ENCODE peak calls at places on chromosomes 7 and 10, in four cellular contexts. G, D, R and N are unnamed samples.

GRCh38 chr10:91590142-91590903 is 42.5 kb downstream of the PPP1R3C start:
- DNase-seq in G (no peak), R (no peak), D (peak; percentile 15), N (no peak)

GRCh38 chr10:66167816-66168215 is 758.0 kb upstream of the LRRTM3 start:
- DNase-seq in R (no peak), D (no peak), G (no peak), N (no peak)

GRCh38 chr10:119817991-119818888 is 54.4 kb downstream of the MCMBP start:
- DNase-seq in R (peak; percentile 44), D (peak; percentile 92), G (peak; percentile 19), N (no peak)

GRCh38 chr7:105178177-105178576 is 164.2 kb downstream of the KMT2E start:
- DNase-seq in D (no peak), R (no peak), G (no peak), N (no peak)

GRCh38 chr10:116721048-116721897 is 21.1 kb downstream of the HSPA12A start:
- DNase-seq in R (no peak), D (no peak), G (no peak), N (no peak)

GRCh38 chr7:29278362-29279070 is 83.9 kb downstream of the CHN2 start:
- DNase-seq in D (no peak), R (no peak), G (no peak), N (no peak)

GRCh38 chr10:85621562-85621961 is 745.0 kb downstream of the GRID1 start:
- DNase-seq in D (no peak), G (no peak), R (no peak), N (no peak)

GRCh38 chr10:69375307-69376151 is 41.2 kb downstream of the TACR2 start:
- DNase-seq in G (no peak), D (no peak), R (no peak), N (no peak)

GRCh38 chr7:73703985-73704639 is 15.4 kb downstream of the STX1A start:
- DNase-seq in G (no peak), R (peak; percentile 75), D (peak; percentile 87), N (no peak)